ENCODE peak calls at places on chromosome 17, in seven cellular contexts. X is H1, U is SK-N-SH, R is HepG2, C is HCT116, L is K562, B is GM12878. N is an unnamed sample.

GRCh38 chr17:82896071-82897000 is 56.5 kb upstream of the ZNF750 start:
- DNase-seq in X (no peak), U (no peak), R (no peak), C (no peak), L (no peak), B (no peak), N (no peak)

GRCh38 chr17:236641-237405 is 55.4 kb upstream of the DOC2B start:
- DNase-seq in X (peak), U (no peak), R (no peak), C (no peak), L (no peak), B (no peak), N (no peak)

GRCh38 chr17:44122825-44123355 is 551 bp downstream of the HDAC5 start:
- DNase-seq in X (no peak), U (no peak), R (no peak), C (no peak), L (no peak), B (no peak), N (no peak)

GRCh38 chr17:81481011-81481799 is 31.4 kb downstream of the ACTG1 start:
- DNase-seq in X (peak), U (peak), R (no peak), C (no peak), L (peak), B (no peak), N (no peak)

GRCh38 chr17:81512984-81513668 is 527 bp upstream of the ACTG1 start:
- DNase-seq in X (no peak), U (no peak), R (peak), C (no peak), L (peak), B (no peak), N (no peak)

GRCh38 chr17:41532947-41533570 is 5.0 kb upstream of the KRT19 start:
- DNase-seq in X (no peak), U (no peak), R (no peak), C (no peak), L (no peak), B (no peak), N (no peak)

GRCh38 chr17:74032222-74032621 is 171.3 kb upstream of the RPL38 start:
- DNase-seq in X (no peak), U (no peak), R (no peak), C (no peak), L (no peak), B (no peak), N (no peak)

GRCh38 chr17:39144414-39144813 is 7.0 kb downstream of the PLXDC1 start:
- DNase-seq in X (no peak), U (no peak), R (no peak), C (no peak), L (no peak), B (no peak), N (no peak)

GRCh38 chr17:82320956-82321927 is 3.8 kb upstream of the CD7 start:
- DNase-seq in X (peak), U (peak), R (no peak), C (no peak), L (peak), B (no peak), N (no peak)

GRCh38 chr17:77857613-77858012 is 100.9 kb upstream of the TNRC6C start:
- DNase-seq in X (no peak), U (no peak), R (no peak), C (no peak), L (no peak), B (no peak), N (no peak)

GRCh38 chr17:15442316-15443185 is 24.9 kb downstream of the CDRT4 start:
- DNase-seq in X (no peak), U (no peak), R (no peak), C (no peak), L (no peak), B (no peak), N (no peak)

GRCh38 chr17:21058098-21058893 is 15.5 kb upstream of the USP22 start:
- DNase-seq in X (no peak), U (no peak), R (no peak), C (no peak), L (no peak), B (no peak), N (no peak)

GRCh38 chr17:73823684-73824083 is 179.4 kb upstream of the SDK2 start:
- DNase-seq in X (no peak), U (peak), R (peak), C (no peak), L (no peak), B (no peak), N (no peak)

GRCh38 chr17:65156185-65156834 is 19.1 kb downstream of the RGS9 start:
- DNase-seq in X (no peak), U (no peak), R (no peak), C (no peak), L (no peak), B (no peak), N (no peak)

GRCh38 chr17:10114931-10115535 is 83.4 kb downstream of the GAS7 start:
- DNase-seq in X (no peak), U (peak), R (no peak), C (no peak), L (no peak), B (peak), N (no peak)

GRCh38 chr17:80104956-80105375 is 3.6 kb downstream of the GAA start:
- DNase-seq in X (no peak), U (no peak), R (no peak), C (no peak), L (no peak), B (no peak), N (no peak)

GRCh38 chr17:48604770-48605329 is at the start of gene HOXB6:
- DNase-seq in X (no peak), U (no peak), R (no peak), C (no peak), L (peak), B (no peak), N (no peak)

GRCh38 chr17:42853004-42853403 is 2.0 kb downstream of the AOC3 start:
- DNase-seq in X (no peak), U (no peak), R (no peak), C (no peak), L (no peak), B (no peak), N (no peak)

DNA sequence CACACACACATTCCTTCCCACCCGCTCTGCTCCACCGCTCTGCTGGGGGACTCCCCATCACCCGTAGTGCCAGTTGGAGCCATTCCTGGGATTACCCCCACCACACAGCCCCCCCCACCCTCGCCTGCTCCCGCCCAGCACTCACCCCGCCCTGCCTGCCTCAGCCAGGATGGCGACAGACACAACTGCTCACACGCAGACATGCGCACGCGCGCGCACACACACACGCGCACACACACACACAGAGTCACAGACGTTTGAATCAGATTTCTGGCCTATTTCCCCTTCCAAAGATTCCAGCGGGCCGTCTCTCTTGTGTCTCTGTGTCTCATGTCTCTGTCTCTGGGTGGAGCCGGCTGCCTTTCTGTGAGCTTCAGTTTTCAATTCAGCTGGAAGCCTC is 4.4 kb downstream of the CACNA1G start:
- DNase-seq in X (no peak), U (peak), R (no peak), C (no peak), L (peak), B (no peak), N (no peak)
- TF ChIP-seq SIN3A in X (no peak), U (no peak), R (no peak), C (no peak), L (no peak), B (no peak), N (no peak)

DNA sequence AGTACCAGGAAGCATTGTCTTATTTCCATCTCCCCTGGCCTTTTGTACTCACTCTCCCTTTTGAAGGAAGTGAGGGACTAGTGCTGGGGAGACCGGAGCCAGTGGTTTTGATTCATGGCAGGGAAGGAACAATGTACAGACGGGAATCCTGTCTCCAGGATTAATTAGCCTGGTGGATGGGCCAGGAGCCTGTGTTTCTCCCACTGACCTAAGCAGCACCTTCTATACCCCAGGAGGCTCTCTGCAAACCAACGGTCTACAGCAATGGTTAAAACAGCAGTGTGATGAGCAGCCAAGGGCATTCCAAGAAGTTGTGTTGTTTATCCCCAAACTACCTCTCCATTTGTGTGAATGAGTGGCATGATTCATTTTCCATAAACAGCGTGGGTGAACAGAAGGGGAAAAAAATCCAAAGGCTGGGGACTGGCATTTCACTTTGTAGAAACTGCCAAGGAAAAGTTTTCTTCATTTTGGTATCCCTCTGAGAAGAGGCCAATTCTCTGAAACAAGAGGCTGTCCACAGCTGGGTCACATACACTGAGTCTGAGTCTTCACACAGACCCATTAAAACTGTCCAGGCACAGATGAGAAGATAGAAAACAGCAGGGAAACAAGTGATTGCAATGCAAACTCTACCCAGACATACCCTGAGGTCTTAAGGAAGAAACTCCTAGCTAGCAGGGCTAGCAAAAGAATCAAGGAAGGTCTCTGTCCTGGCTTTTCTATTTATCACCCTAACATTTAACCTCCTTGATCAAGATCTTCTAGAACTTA is 18.1 kb downstream of the ANKFN1 start:
- DNase-seq in X (no peak), U (no peak), R (no peak), C (no peak), L (no peak), B (no peak), N (no peak)
- TF ChIP-seq POLR2AphosphoS5 in X (no peak), U (no peak), R (no peak), C (no peak), L (no peak), B (no peak), N (no peak)

GRCh38 chr17:57422574-57423164 is 166.3 kb downstream of the MSI2 start:
- DNase-seq in X (no peak), U (no peak), R (no peak), C (peak), L (no peak), B (peak), N (peak)
- TF ChIP-seq SIN3A in X (no peak), U (no peak), R (no peak), C (peak), L (no peak), B (no peak), N (no peak)

DNA sequence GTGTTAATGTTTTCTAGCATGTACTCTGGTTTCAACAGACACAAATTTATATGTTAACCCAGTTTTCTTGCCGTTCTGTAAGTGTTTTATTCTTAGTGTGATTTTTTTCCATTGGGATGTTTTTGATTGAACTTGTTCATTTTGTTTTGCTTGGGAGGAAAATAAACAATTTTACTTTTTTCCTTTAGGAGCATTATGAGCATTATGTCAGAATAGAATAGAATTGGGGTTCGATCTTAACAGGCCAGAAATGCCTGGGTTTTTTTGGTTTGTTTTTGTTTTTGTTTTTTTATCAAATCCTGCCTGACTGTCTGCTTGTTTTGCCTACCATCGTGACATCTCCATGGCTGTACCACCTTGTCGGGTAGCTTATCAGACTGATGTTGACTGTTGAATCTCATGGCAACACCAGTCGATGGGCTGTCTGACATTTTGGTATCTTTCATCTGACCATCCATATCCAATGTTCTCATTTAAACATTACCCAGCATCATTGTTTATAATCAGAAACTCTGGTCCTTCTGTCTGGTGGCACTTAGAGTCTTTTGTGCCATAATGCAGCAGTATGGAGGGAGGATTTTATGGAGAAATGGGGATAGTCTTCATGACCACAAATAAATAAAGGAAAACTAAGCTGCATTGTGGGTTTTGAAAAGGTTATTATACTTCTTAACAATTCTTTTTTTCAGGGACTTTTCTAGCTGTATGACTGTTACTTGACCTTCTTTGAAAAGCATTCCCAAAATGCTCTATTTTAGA is 51.7 kb downstream of the TUBD1 start:
- DNase-seq in X (no peak), U (no peak), R (no peak), C (no peak), L (peak), B (no peak), N (no peak)
- TF ChIP-seq POLR2AphosphoS5 in X (peak), U (peak), R (peak), C (peak), L (peak), B (peak), N (peak)

DNA sequence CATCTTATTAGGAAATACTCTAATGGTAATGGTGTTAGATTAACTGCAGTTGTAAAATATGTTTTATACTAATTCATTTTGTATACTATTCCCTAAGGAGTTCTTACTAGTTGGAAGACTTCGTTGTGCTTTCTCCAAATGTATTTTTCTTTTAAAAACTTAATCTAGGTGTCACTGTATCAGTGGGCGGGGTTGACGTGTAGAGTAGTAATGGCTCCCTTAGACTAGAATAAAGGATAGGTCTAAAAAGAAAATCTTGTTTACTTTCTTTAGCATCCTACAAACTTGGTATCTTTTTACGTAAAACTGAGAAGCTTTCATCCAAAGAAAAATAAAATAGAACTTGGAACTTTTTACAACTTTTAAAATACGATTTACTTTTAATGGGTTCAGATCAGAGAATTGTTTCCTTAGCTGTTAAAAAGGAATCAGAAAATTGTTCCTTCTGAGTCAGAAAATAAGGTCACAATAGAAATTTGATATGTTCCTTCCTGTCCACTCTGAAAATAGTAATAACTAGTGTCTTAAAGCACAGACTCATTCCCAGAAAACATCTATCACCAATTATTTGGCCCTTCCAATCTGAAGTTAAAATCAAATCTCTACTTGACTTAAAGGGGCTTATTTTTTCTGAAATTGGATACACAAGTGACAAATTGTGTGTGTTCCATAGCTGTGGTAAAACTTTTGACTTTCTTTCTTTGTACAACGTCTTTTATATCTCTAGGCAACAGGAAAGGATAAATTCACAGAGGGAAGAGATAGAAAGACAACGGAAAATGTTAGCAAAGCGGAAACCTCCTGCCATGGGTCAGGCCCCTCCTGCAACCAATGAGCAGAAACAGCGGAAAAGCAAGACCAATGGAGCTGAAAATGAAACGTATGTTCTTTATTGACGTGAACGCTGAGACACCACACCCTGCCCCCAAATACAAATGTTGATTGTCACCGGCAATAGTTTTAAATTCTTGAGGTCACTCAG is 54.7 kb upstream of the MRC2 start:
- DNase-seq in X (no peak), U (no peak), R (no peak), C (no peak), L (no peak), B (no peak), N (no peak)
- TF ChIP-seq SIN3A in X (no peak), U (no peak), R (no peak), C (no peak), L (no peak), B (no peak), N (no peak)

GRCh38 chr17:76485569-76485968 is 15.7 kb downstream of the RHBDF2 start:
- DNase-seq in X (no peak), U (no peak), R (no peak), C (no peak), L (no peak), B (no peak), N (no peak)
- TF ChIP-seq POLR2AphosphoS5 in X (no peak), U (no peak), R (no peak), C (no peak), L (no peak), B (no peak), N (no peak)

DNA sequence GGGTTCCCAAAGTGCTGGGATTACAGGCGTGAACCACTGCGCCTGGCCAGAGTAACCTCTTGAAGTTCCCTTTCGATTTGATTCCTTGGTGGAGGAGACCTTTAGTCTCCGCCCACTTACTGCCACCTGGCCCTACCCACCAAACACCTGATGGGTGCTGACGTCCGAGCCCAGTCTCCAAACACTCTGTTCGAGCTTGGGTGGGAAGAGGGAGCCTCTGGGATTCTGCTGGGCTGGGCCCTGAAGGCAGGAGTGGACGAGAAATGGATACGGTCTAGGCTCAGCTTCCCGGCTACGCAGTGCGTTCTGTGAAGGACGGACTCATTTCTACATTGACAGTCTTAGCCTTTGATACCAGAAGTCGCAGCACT is 870 bp upstream of the ITGA3 start:
- DNase-seq in X (peak), U (no peak), R (no peak), C (peak), L (no peak), B (no peak), N (no peak)
- TF ChIP-seq SIN3A in X (no peak), U (no peak), R (no peak), C (no peak), L (no peak), B (no peak), N (no peak)

GRCh38 chr17:50027639-50028206 is 28.2 kb upstream of the ITGA3 start:
- DNase-seq in X (no peak), U (peak), R (no peak), C (peak), L (no peak), B (no peak), N (no peak)
- TF ChIP-seq POLR2AphosphoS5 in X (no peak), U (peak), R (no peak), C (peak), L (no peak), B (no peak), N (no peak)

DNA sequence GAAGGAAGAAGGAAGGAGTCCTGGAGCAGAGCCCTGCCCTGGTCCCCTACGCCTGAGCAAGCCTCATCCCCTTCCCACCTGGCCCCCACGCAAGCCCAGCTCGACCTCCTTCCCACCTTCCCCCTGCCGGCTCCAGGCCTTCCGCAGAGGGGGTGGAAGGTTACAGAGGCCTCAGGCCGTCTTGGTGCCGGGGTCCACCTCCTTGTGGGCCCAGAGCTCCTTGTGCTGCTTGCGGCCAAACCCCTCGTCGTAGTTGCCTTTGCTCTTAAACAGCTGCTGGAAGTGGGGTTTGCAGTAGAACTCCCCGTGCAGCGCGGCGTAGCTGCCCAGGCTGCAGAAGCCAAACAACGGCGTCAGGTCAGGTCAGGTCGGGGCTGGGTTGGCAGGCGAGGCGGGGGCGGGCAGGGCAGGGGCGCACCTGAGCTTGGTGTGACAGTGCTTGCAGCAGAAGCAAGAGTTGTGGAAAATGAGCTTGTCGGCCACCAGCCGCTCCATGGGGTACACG is 1.5 kb downstream of the LIMD2 start:
- DNase-seq in X (peak), U (no peak), R (no peak), C (no peak), L (no peak), B (no peak), N (no peak)
- TF ChIP-seq SIN3A in X (no peak), U (no peak), R (no peak), C (no peak), L (no peak), B (no peak), N (no peak)

N was measured in Panc1.